ENCODE peak calls at places on chromosome 20, in ten cellular contexts. One of them, this sample, is unnamed.

GRCh38 chr20:3135507-3136070 is 24.1 kb downstream of the FASTKD5 start:
- DNase-seq in astrocyte of the spinal cord: no peak
- DNase-seq in upper lobe of right lung: no peak
- DNase-seq in tibial artery: no peak
- DNase-seq in OCI-LY7: no peak
- DNase-seq in fibroblast of lung: peak
- DNase-seq in aorta: no peak
- DNase-seq in neural progenitor cell: no peak
- DNase-seq in right cardiac atrium: no peak
- DNase-seq in mucosa of descending colon: no peak
- DNase-seq in this sample: no peak

GRCh38 chr20:137668-138131 is 4.7 kb upstream of the DEFB126 start:
- DNase-seq in aorta: no peak
- DNase-seq in right cardiac atrium: no peak
- DNase-seq in astrocyte of the spinal cord: no peak
- DNase-seq in OCI-LY7: peak
- DNase-seq in mucosa of descending colon: no peak
- DNase-seq in fibroblast of lung: no peak
- DNase-seq in neural progenitor cell: no peak
- DNase-seq in upper lobe of right lung: no peak
- DNase-seq in tibial artery: no peak
- DNase-seq in this sample: no peak

GRCh38 chr20:36394340-36394965 is 88.3 kb downstream of the DLGAP4 start:
- DNase-seq in OCI-LY7: no peak
- DNase-seq in neural progenitor cell: no peak
- DNase-seq in aorta: no peak
- DNase-seq in right cardiac atrium: no peak
- DNase-seq in astrocyte of the spinal cord: no peak
- DNase-seq in upper lobe of right lung: no peak
- DNase-seq in fibroblast of lung: no peak
- DNase-seq in mucosa of descending colon: no peak
- DNase-seq in tibial artery: no peak
- DNase-seq in this sample: no peak

GRCh38 chr20:53394433-53394832 is 199.2 kb downstream of the ZNF217 start:
- DNase-seq in OCI-LY7: no peak
- DNase-seq in fibroblast of lung: no peak
- DNase-seq in astrocyte of the spinal cord: no peak
- DNase-seq in aorta: no peak
- DNase-seq in right cardiac atrium: no peak
- DNase-seq in upper lobe of right lung: no peak
- DNase-seq in tibial artery: no peak
- DNase-seq in neural progenitor cell: no peak
- DNase-seq in mucosa of descending colon: no peak
- DNase-seq in this sample: no peak

GRCh38 chr20:59948212-59948611 is 8.0 kb downstream of the FAM217B start:
- DNase-seq in fibroblast of lung: no peak
- DNase-seq in neural progenitor cell: no peak
- DNase-seq in upper lobe of right lung: no peak
- DNase-seq in mucosa of descending colon: no peak
- DNase-seq in right cardiac atrium: no peak
- DNase-seq in OCI-LY7: no peak
- DNase-seq in tibial artery: no peak
- DNase-seq in astrocyte of the spinal cord: no peak
- DNase-seq in aorta: no peak
- DNase-seq in this sample: no peak

GRCh38 chr20:24275946-24276705 is 193.3 kb upstream of the SYNDIG1 start:
- DNase-seq in fibroblast of lung: no peak
- DNase-seq in right cardiac atrium: no peak
- DNase-seq in neural progenitor cell: no peak
- DNase-seq in tibial artery: no peak
- DNase-seq in astrocyte of the spinal cord: no peak
- DNase-seq in upper lobe of right lung: no peak
- DNase-seq in OCI-LY7: no peak
- DNase-seq in mucosa of descending colon: no peak
- DNase-seq in aorta: no peak
- DNase-seq in this sample: no peak

GRCh38 chr20:24491043-24491756 is 21.8 kb downstream of the SYNDIG1 start:
- DNase-seq in right cardiac atrium: no peak
- DNase-seq in neural progenitor cell: no peak
- DNase-seq in aorta: peak
- DNase-seq in tibial artery: no peak
- DNase-seq in astrocyte of the spinal cord: peak
- DNase-seq in fibroblast of lung: peak
- DNase-seq in OCI-LY7: no peak
- DNase-seq in upper lobe of right lung: no peak
- DNase-seq in mucosa of descending colon: no peak
- DNase-seq in this sample: no peak

GRCh38 chr20:58700121-58700780 is 7.7 kb downstream of the NPEPL1 start:
- DNase-seq in tibial artery: no peak
- DNase-seq in astrocyte of the spinal cord: no peak
- DNase-seq in aorta: peak
- DNase-seq in fibroblast of lung: no peak
- DNase-seq in right cardiac atrium: no peak
- DNase-seq in OCI-LY7: no peak
- DNase-seq in mucosa of descending colon: no peak
- DNase-seq in upper lobe of right lung: no peak
- DNase-seq in neural progenitor cell: no peak
- DNase-seq in this sample: no peak

GRCh38 chr20:37944456-37944981 is 41.6 kb downstream of the VSTM2L start:
- DNase-seq in aorta: peak
- DNase-seq in neural progenitor cell: no peak
- DNase-seq in right cardiac atrium: no peak
- DNase-seq in fibroblast of lung: no peak
- DNase-seq in tibial artery: no peak
- DNase-seq in upper lobe of right lung: peak
- DNase-seq in mucosa of descending colon: no peak
- DNase-seq in OCI-LY7: no peak
- DNase-seq in astrocyte of the spinal cord: no peak
- DNase-seq in this sample: no peak

GRCh38 chr20:39041067-39041466 is 78.9 kb downstream of the DHX35 start:
- DNase-seq in astrocyte of the spinal cord: no peak
- DNase-seq in upper lobe of right lung: no peak
- DNase-seq in right cardiac atrium: no peak
- DNase-seq in aorta: no peak
- DNase-seq in mucosa of descending colon: no peak
- DNase-seq in OCI-LY7: no peak
- DNase-seq in tibial artery: no peak
- DNase-seq in fibroblast of lung: no peak
- DNase-seq in neural progenitor cell: no peak
- DNase-seq in this sample: no peak

GRCh38 chr20:19079536-19080299 is 132.7 kb upstream of the SLC24A3 start:
- DNase-seq in tibial artery: no peak
- DNase-seq in OCI-LY7: no peak
- DNase-seq in upper lobe of right lung: no peak
- DNase-seq in fibroblast of lung: no peak
- DNase-seq in aorta: no peak
- DNase-seq in neural progenitor cell: no peak
- DNase-seq in right cardiac atrium: no peak
- DNase-seq in astrocyte of the spinal cord: no peak
- DNase-seq in mucosa of descending colon: no peak
- DNase-seq in this sample: no peak

GRCh38 chr20:49562341-49563014 is 5.5 kb downstream of the PTGIS start:
- DNase-seq in neural progenitor cell: peak
- DNase-seq in mucosa of descending colon: peak
- DNase-seq in astrocyte of the spinal cord: peak
- DNase-seq in tibial artery: peak
- DNase-seq in upper lobe of right lung: no peak
- DNase-seq in right cardiac atrium: peak
- DNase-seq in fibroblast of lung: peak
- DNase-seq in aorta: peak
- DNase-seq in OCI-LY7: no peak
- DNase-seq in this sample: no peak

GRCh38 chr20:37239026-37239451 is 22.6 kb downstream of the GHRH start:
- DNase-seq in OCI-LY7: no peak
- DNase-seq in fibroblast of lung: peak
- DNase-seq in upper lobe of right lung: no peak
- DNase-seq in astrocyte of the spinal cord: peak
- DNase-seq in right cardiac atrium: no peak
- DNase-seq in neural progenitor cell: no peak
- DNase-seq in mucosa of descending colon: peak
- DNase-seq in aorta: no peak
- DNase-seq in tibial artery: no peak
- DNase-seq in this sample: no peak

GRCh38 chr20:61436674-61437279 is 184.7 kb downstream of the CDH4 start:
- DNase-seq in fibroblast of lung: peak
- DNase-seq in mucosa of descending colon: no peak
- DNase-seq in neural progenitor cell: peak
- DNase-seq in OCI-LY7: no peak
- DNase-seq in upper lobe of right lung: peak
- DNase-seq in aorta: no peak
- DNase-seq in tibial artery: no peak
- DNase-seq in astrocyte of the spinal cord: peak
- DNase-seq in right cardiac atrium: peak
- DNase-seq in this sample: no peak

GRCh38 chr20:51444472-51444871 is 98.0 kb downstream of the NFATC2 start:
- DNase-seq in neural progenitor cell: no peak
- DNase-seq in astrocyte of the spinal cord: no peak
- DNase-seq in aorta: no peak
- DNase-seq in fibroblast of lung: no peak
- DNase-seq in tibial artery: no peak
- DNase-seq in OCI-LY7: no peak
- DNase-seq in mucosa of descending colon: no peak
- DNase-seq in upper lobe of right lung: no peak
- DNase-seq in right cardiac atrium: no peak
- DNase-seq in this sample: no peak

GRCh38 chr20:44137210-44137781 is 49.7 kb downstream of the JPH2 start:
- DNase-seq in fibroblast of lung: peak
- DNase-seq in OCI-LY7: no peak
- DNase-seq in right cardiac atrium: peak
- DNase-seq in astrocyte of the spinal cord: no peak
- DNase-seq in aorta: peak
- DNase-seq in upper lobe of right lung: no peak
- DNase-seq in mucosa of descending colon: no peak
- DNase-seq in neural progenitor cell: peak
- DNase-seq in tibial artery: peak
- DNase-seq in this sample: no peak
- H3K4me3 ChIP-seq in fibroblast of lung: no peak
- H3K4me3 ChIP-seq in OCI-LY7: no peak
- H3K4me3 ChIP-seq in right cardiac atrium: no peak
- H3K4me3 ChIP-seq in astrocyte of the spinal cord: no peak
- H3K4me3 ChIP-seq in aorta: no peak
- H3K4me3 ChIP-seq in upper lobe of right lung: no peak
- H3K4me3 ChIP-seq in mucosa of descending colon: no peak
- H3K4me3 ChIP-seq in neural progenitor cell: peak
- H3K4me3 ChIP-seq in tibial artery: no peak
- H3K4me3 ChIP-seq in this sample: no peak

DNA sequence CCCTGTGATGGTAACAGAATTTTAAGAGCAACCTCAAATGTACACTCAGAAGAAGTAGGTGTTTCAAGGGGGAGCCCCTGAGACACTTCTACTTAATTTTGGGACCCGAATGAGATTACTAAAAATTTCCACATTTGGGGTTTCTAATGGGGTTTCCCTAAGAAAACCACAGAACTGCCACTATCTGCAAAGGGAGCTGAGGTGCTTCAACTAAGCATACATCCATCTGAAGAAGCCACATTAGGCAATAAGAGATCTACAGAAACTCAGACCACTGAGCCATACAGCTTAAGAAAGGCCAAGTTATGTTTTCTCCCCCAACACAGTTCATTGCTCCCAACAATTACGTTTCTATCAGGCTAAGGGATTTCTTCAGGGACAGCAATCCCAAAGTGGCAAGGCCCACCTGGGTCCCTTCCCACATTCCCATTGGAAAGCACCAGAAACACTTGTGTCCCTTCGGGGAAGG is 5.2 kb downstream of the BCL2L1 start:
- DNase-seq in aorta: no peak
- DNase-seq in right cardiac atrium: no peak
- DNase-seq in neural progenitor cell: no peak
- DNase-seq in mucosa of descending colon: no peak
- DNase-seq in upper lobe of right lung: no peak
- DNase-seq in tibial artery: no peak
- DNase-seq in fibroblast of lung: no peak
- DNase-seq in astrocyte of the spinal cord: no peak
- DNase-seq in OCI-LY7: no peak
- DNase-seq in this sample: no peak
- H3K4me3 ChIP-seq in aorta: peak
- H3K4me3 ChIP-seq in right cardiac atrium: peak
- H3K4me3 ChIP-seq in neural progenitor cell: no peak
- H3K4me3 ChIP-seq in mucosa of descending colon: no peak
- H3K4me3 ChIP-seq in upper lobe of right lung: peak
- H3K4me3 ChIP-seq in tibial artery: peak
- H3K4me3 ChIP-seq in fibroblast of lung: peak
- H3K4me3 ChIP-seq in astrocyte of the spinal cord: no peak
- H3K4me3 ChIP-seq in OCI-LY7: peak
- H3K4me3 ChIP-seq in this sample: peak

DNA sequence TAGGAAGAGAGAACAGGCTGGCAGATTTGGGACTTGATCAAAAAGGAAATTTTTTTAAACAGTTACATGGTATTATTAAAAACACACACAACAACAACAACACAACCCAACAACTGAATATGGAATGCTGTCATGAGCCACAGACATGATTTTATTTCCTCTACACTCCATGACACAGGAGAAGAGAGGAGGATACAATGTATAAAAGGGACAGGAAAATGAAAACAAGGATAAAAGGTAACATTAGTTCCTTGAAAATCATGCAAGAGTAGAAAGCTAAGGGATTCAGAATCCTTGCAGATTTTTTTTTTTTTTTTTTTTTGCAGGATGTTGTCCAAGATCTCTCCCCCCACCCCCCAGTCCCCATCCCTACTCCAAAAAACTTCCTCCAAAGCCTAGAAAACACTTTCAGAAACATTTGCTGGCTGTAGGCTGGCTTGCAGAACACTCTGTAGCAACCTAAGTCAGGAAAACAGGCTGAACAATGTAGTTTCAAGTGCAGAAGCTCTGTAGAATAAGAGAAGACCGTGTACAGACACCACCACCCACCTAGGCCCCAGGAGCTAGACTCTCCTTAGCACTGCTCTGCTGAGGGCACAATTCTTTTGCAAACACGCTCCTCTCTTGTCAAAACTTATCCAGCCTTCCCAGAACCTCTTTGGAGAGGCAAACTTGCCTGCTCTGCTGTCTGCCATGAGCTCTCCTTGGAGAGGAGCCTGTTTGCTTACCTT is 845 bp downstream of the ZMYND8 start:
- DNase-seq in right cardiac atrium: no peak
- DNase-seq in OCI-LY7: peak
- DNase-seq in tibial artery: no peak
- DNase-seq in aorta: no peak
- DNase-seq in neural progenitor cell: peak
- DNase-seq in fibroblast of lung: peak
- DNase-seq in upper lobe of right lung: no peak
- DNase-seq in mucosa of descending colon: peak
- DNase-seq in astrocyte of the spinal cord: peak
- DNase-seq in this sample: no peak
- H3K4me3 ChIP-seq in right cardiac atrium: peak
- H3K4me3 ChIP-seq in OCI-LY7: peak
- H3K4me3 ChIP-seq in tibial artery: no peak
- H3K4me3 ChIP-seq in aorta: no peak
- H3K4me3 ChIP-seq in neural progenitor cell: peak
- H3K4me3 ChIP-seq in fibroblast of lung: peak
- H3K4me3 ChIP-seq in upper lobe of right lung: peak
- H3K4me3 ChIP-seq in mucosa of descending colon: no peak
- H3K4me3 ChIP-seq in astrocyte of the spinal cord: peak
- H3K4me3 ChIP-seq in this sample: peak

DNA sequence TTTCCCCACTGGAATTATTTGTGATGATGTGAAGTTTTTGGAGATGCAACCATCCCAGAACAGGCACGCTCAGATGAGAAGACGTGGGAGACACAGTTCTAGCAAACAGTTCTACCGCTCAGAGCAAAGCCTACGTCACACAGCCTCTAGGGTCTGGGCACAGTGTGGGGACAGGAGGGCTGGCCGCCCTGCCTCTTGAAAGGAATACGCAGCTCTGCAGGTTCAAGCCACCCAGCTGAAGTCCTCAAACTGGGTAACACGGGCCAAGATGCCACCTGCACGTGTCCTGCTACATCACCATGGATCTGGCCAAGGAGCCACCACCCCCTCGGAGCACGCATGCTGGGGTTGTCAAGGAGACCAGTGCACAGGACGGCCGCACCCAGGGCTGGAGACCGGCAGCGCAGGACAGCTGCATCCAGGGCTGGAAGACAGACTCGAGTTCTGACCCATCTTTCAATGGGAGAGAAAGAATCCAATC is 75.0 kb downstream of the NOL4L start:
- DNase-seq in aorta: peak
- DNase-seq in neural progenitor cell: no peak
- DNase-seq in upper lobe of right lung: no peak
- DNase-seq in tibial artery: no peak
- DNase-seq in mucosa of descending colon: no peak
- DNase-seq in astrocyte of the spinal cord: no peak
- DNase-seq in fibroblast of lung: no peak
- DNase-seq in OCI-LY7: no peak
- DNase-seq in right cardiac atrium: no peak
- DNase-seq in this sample: peak
- H3K4me3 ChIP-seq in aorta: no peak
- H3K4me3 ChIP-seq in neural progenitor cell: no peak
- H3K4me3 ChIP-seq in upper lobe of right lung: no peak
- H3K4me3 ChIP-seq in tibial artery: no peak
- H3K4me3 ChIP-seq in mucosa of descending colon: no peak
- H3K4me3 ChIP-seq in astrocyte of the spinal cord: no peak
- H3K4me3 ChIP-seq in fibroblast of lung: no peak
- H3K4me3 ChIP-seq in OCI-LY7: no peak
- H3K4me3 ChIP-seq in right cardiac atrium: no peak
- H3K4me3 ChIP-seq in this sample: peak

This sample was measured in CD8-positive, alpha-beta memory T cell.